ENCODE peak calls at places on chromosomes 2 and 18, in five cellular contexts. Q is HCT116, A is breast epithelium, R is prostate gland, C is transverse colon. P is an unnamed sample. For H3K36me3, the result is how much of the 10 kb centered on the place peaks cover.

GRCh38 chr18:26086959-26087358 is 3.5 kb downstream of the SS18 start:
- DNase-seq in Q (no peak), A (no peak), R (no peak), C (no peak), P (no peak)

GRCh38 chr2:48356701-48357322 is 173.1 kb upstream of the STON1 start:
- DNase-seq in Q (no peak), A (no peak), R (no peak), C (no peak), P (no peak)

GRCh38 chr2:96939415-96939814 is 47.0 kb downstream of the FAM178B start:
- DNase-seq in Q (no peak), A (no peak), R (no peak), C (no peak), P (no peak)

GRCh38 chr2:165777522-165778186 is 16.4 kb downstream of the GALNT3 start:
- DNase-seq in Q (no peak), A (no peak), R (no peak), C (no peak), P (no peak)

GRCh38 chr2:84912984-84913383 is 7.5 kb downstream of the TMSB10 start:
- DNase-seq in Q (no peak), A (no peak), R (no peak), C (no peak), P (no peak)

GRCh38 chr2:129806317-129806716 is 173.1 kb upstream of the RAB6C start:
- DNase-seq in Q (no peak), A (no peak), R (no peak), C (no peak), P (no peak)

GRCh38 chr2:72011791-72012190 is 135.9 kb downstream of the CYP26B1 start:
- DNase-seq in Q (no peak), A (no peak), R (no peak), C (no peak), P (no peak)

GRCh38 chr2:241540766-241541561 is 17.6 kb upstream of the BOK start:
- DNase-seq in Q (peak), A (peak), R (peak), C (peak), P (peak)

GRCh38 chr18:58838946-58839345 is 25.7 kb upstream of the ZNF532 start:
- DNase-seq in Q (no peak), A (no peak), R (no peak), C (no peak), P (no peak)

GRCh38 chr2:11343626-11344341 is 652 bp downstream of the ROCK2 start:
- DNase-seq in Q (no peak), A (peak), R (peak), C (peak), P (peak)

GRCh38 chr2:169131587-169132512 is 62.5 kb downstream of the DHRS9 start:
- DNase-seq in Q (peak), A (no peak), R (no peak), C (no peak), P (no peak)

GRCh38 chr2:151051584-151052220 is 210.0 kb downstream of the RBM43 start:
- DNase-seq in Q (peak), A (no peak), R (peak), C (peak), P (peak)

GRCh38 chr2:11175293-11175795 is 20.1 kb downstream of the SLC66A3 start:
- DNase-seq in Q (no peak), A (no peak), R (no peak), C (no peak), P (no peak)

GRCh38 chr2:218022131-218022850 is 19.5 kb upstream of the TNS1 start:
- DNase-seq in Q (no peak), A (no peak), R (no peak), C (no peak), P (no peak)

GRCh38 chr18:62572456-62572855 is 49.6 kb downstream of the ZCCHC2 start:
- DNase-seq in Q (no peak), A (no peak), R (no peak), C (no peak), P (no peak)
- H3K36me3 ChIP-seq in Q (under half), A (under half), R (under half), C (under half), P (under half)

GRCh38 chr18:40356153-40356552 is 1598.9 kb upstream of the PIK3C3 start:
- DNase-seq in Q (no peak), A (no peak), R (no peak), C (no peak), P (no peak)
- TF ChIP-seq POLR2AphosphoS5 in Q (no peak), A (no peak), R (no peak), C (no peak), P (no peak)

GRCh38 chr2:69043736-69044400 is 30.9 kb downstream of the ANTXR1 start:
- DNase-seq in Q (no peak), A (peak), R (no peak), C (no peak), P (no peak)
- H3K36me3 ChIP-seq in Q (under half), A (under half), R (under half), C (under half), P (under half)

GRCh38 chr2:46852598-46852997 is 63.0 kb downstream of the MCFD2 start:
- DNase-seq in Q (no peak), A (no peak), R (no peak), C (no peak), P (no peak)

GRCh38 chr2:46855805-46856204 is 59.8 kb downstream of the MCFD2 start:
- DNase-seq in Q (no peak), A (no peak), R (no peak), C (no peak), P (no peak)

GRCh38 chr2:46856336-46856735 is 59.3 kb downstream of the MCFD2 start:
- DNase-seq in Q (no peak), A (no peak), R (no peak), C (no peak), P (no peak)

GRCh38 chr2:46852124-46852523 is 63.5 kb downstream of the MCFD2 start:
- DNase-seq in Q (no peak), A (no peak), R (no peak), C (no peak), P (no peak)

DNA sequence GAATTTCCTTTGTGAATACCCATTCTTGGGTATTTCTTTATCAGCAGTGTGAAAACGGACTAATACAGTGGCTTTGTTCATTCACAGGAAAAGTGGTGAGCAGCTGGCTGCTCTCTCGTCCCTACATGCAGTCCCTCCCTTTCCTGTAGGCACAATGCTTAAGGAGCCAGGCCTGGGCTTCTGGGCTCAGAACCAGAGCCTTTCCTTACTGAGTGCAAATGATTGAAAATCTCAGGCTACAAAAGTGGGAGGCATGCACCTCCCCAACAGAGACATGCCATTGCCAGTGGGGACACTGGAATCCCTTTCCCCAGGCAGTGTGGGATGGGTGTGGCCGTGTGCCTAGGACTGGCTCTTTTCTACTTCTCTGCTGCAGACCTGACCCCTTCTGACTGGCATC is 61.3 kb downstream of the MCFD2 start:
- DNase-seq in Q (no peak), A (no peak), R (no peak), C (no peak), P (no peak)
- TF ChIP-seq POLR2AphosphoS5 in Q (no peak), A (no peak), R (no peak), C (no peak), P (peak)